ENCODE peak calls at places on chromosomes 13 and 19, in seven cellular contexts. One of them, this sample, is unnamed.

GRCh38 chr19:2181618-2181997 is 17.9 kb downstream of the DOT1L start:
- DNase-seq in neuronal stem cell: no peak
- DNase-seq in H1: no peak
- DNase-seq in mesenchymal stem cell: no peak
- DNase-seq in mesendoderm: no peak
- DNase-seq in IMR-90: no peak
- DNase-seq in H9: no peak
- DNase-seq in this sample: no peak

GRCh38 chr13:113920606-113921306 is 53.1 kb downstream of the C13orf46 start:
- DNase-seq in mesendoderm: no peak
- DNase-seq in mesenchymal stem cell: no peak
- DNase-seq in H1: no peak
- DNase-seq in H9: no peak
- DNase-seq in IMR-90: no peak
- DNase-seq in neuronal stem cell: no peak
- DNase-seq in this sample: no peak

GRCh38 chr19:32035611-32036010 is 309.8 kb upstream of the ZNF507 start:
- DNase-seq in mesenchymal stem cell: no peak
- DNase-seq in H1: no peak
- DNase-seq in neuronal stem cell: no peak
- DNase-seq in mesendoderm: no peak
- DNase-seq in IMR-90: no peak
- DNase-seq in H9: no peak
- DNase-seq in this sample: no peak

GRCh38 chr13:83845121-83845520 is 37.2 kb downstream of the SLITRK1 start:
- DNase-seq in IMR-90: peak; percentile 4
- DNase-seq in mesendoderm: no peak
- DNase-seq in neuronal stem cell: no peak
- DNase-seq in H9: no peak
- DNase-seq in H1: no peak
- DNase-seq in mesenchymal stem cell: no peak
- DNase-seq in this sample: no peak

GRCh38 chr13:113947321-113948033 is 26.4 kb downstream of the C13orf46 start:
- DNase-seq in H1: no peak
- DNase-seq in mesendoderm: peak; percentile 34
- DNase-seq in mesenchymal stem cell: peak; percentile 43
- DNase-seq in H9: peak; percentile 49
- DNase-seq in IMR-90: peak; percentile 43
- DNase-seq in neuronal stem cell: no peak
- DNase-seq in this sample: peak; percentile 19

GRCh38 chr13:51906581-51906980 is 44.8 kb downstream of the CCDC70 start:
- DNase-seq in neuronal stem cell: no peak
- DNase-seq in H9: peak; percentile 7
- DNase-seq in mesenchymal stem cell: no peak
- DNase-seq in H1: no peak
- DNase-seq in IMR-90: no peak
- DNase-seq in mesendoderm: no peak
- DNase-seq in this sample: no peak

GRCh38 chr13:99261040-99261439 is 2.9 kb upstream of the GPR18 start:
- DNase-seq in neuronal stem cell: no peak
- DNase-seq in H9: no peak
- DNase-seq in IMR-90: no peak
- DNase-seq in H1: no peak
- DNase-seq in mesendoderm: no peak
- DNase-seq in mesenchymal stem cell: no peak
- DNase-seq in this sample: no peak

GRCh38 chr19:5564930-5565329 is 2.8 kb downstream of the TINCR start:
- DNase-seq in IMR-90: no peak
- DNase-seq in mesenchymal stem cell: no peak
- DNase-seq in H9: no peak
- DNase-seq in mesendoderm: no peak
- DNase-seq in neuronal stem cell: no peak
- DNase-seq in H1: no peak
- DNase-seq in this sample: peak; percentile 57

GRCh38 chr19:41367848-41368301 is 3.9 kb upstream of the B9D2 start:
- DNase-seq in neuronal stem cell: no peak
- DNase-seq in H9: no peak
- DNase-seq in IMR-90: peak; percentile 96
- DNase-seq in mesenchymal stem cell: peak; percentile 90
- DNase-seq in mesendoderm: no peak
- DNase-seq in H1: no peak
- DNase-seq in this sample: peak; percentile 93

GRCh38 chr13:100827489-100828000 is 152.9 kb upstream of the TMTC4 start:
- DNase-seq in mesenchymal stem cell: no peak
- DNase-seq in H1: no peak
- DNase-seq in mesendoderm: no peak
- DNase-seq in neuronal stem cell: no peak
- DNase-seq in IMR-90: no peak
- DNase-seq in H9: no peak
- DNase-seq in this sample: no peak

GRCh38 chr19:39199025-39199424 is 2.3 kb downstream of the NCCRP1 start:
- DNase-seq in IMR-90: peak; percentile 63
- DNase-seq in H1: no peak
- DNase-seq in H9: peak; percentile 61
- DNase-seq in mesenchymal stem cell: peak; percentile 18
- DNase-seq in mesendoderm: no peak
- DNase-seq in neuronal stem cell: no peak
- DNase-seq in this sample: no peak

GRCh38 chr13:29546662-29547061 is 48.8 kb downstream of the SLC7A1 start:
- DNase-seq in neuronal stem cell: no peak
- DNase-seq in H1: no peak
- DNase-seq in IMR-90: no peak
- DNase-seq in H9: no peak
- DNase-seq in mesendoderm: no peak
- DNase-seq in mesenchymal stem cell: no peak
- DNase-seq in this sample: no peak

GRCh38 chr13:98416408-98416807 is 160.5 kb downstream of the STK24 start:
- DNase-seq in mesenchymal stem cell: no peak
- DNase-seq in H1: no peak
- DNase-seq in IMR-90: no peak
- DNase-seq in H9: no peak
- DNase-seq in mesendoderm: no peak
- DNase-seq in neuronal stem cell: no peak
- DNase-seq in this sample: peak; percentile 57

GRCh38 chr13:27868639-27869435 is 51.0 kb upstream of the PDX1 start:
- DNase-seq in neuronal stem cell: no peak
- DNase-seq in H9: no peak
- DNase-seq in mesenchymal stem cell: peak; percentile 11
- DNase-seq in H1: no peak
- DNase-seq in mesendoderm: peak; percentile 19
- DNase-seq in IMR-90: peak; percentile 5
- DNase-seq in this sample: peak; percentile 19

GRCh38 chr19:29259153-29259552 is 46.2 kb upstream of the UQCRFS1 start:
- DNase-seq in H1: no peak
- DNase-seq in mesendoderm: peak; percentile 55
- DNase-seq in mesenchymal stem cell: no peak
- DNase-seq in H9: peak; percentile 39
- DNase-seq in IMR-90: no peak
- DNase-seq in neuronal stem cell: no peak
- DNase-seq in this sample: peak; percentile 45

GRCh38 chr19:32068805-32069204 is 276.6 kb upstream of the ZNF507 start:
- DNase-seq in IMR-90: no peak
- DNase-seq in mesenchymal stem cell: no peak
- DNase-seq in H9: no peak
- DNase-seq in H1: no peak
- DNase-seq in neuronal stem cell: no peak
- DNase-seq in mesendoderm: no peak
- DNase-seq in this sample: no peak

GRCh38 chr13:45297456-45298205 is 43.4 kb downstream of the TPT1 start:
- DNase-seq in IMR-90: no peak
- DNase-seq in H1: no peak
- DNase-seq in H9: no peak
- DNase-seq in neuronal stem cell: no peak
- DNase-seq in mesenchymal stem cell: no peak
- DNase-seq in mesendoderm: no peak
- DNase-seq in this sample: no peak

GRCh38 chr13:99057310-99057975 is 79.6 kb upstream of the DOCK9 start:
- DNase-seq in IMR-90: peak; percentile 31
- DNase-seq in neuronal stem cell: no peak
- DNase-seq in H1: no peak
- DNase-seq in mesendoderm: no peak
- DNase-seq in H9: no peak
- DNase-seq in mesenchymal stem cell: peak; percentile 43
- DNase-seq in this sample: no peak

GRCh38 chr13:75740008-75740407 is 103.9 kb downstream of the LMO7 start:
- DNase-seq in mesendoderm: no peak
- DNase-seq in neuronal stem cell: no peak
- DNase-seq in H9: no peak
- DNase-seq in IMR-90: no peak
- DNase-seq in mesenchymal stem cell: no peak
- DNase-seq in H1: no peak
- DNase-seq in this sample: no peak

GRCh38 chr13:23107665-23108064 is 73.1 kb upstream of the SGCG start:
- DNase-seq in neuronal stem cell: no peak
- DNase-seq in IMR-90: no peak
- DNase-seq in mesendoderm: no peak
- DNase-seq in H1: no peak
- DNase-seq in mesenchymal stem cell: no peak
- DNase-seq in H9: no peak
- DNase-seq in this sample: no peak

GRCh38 chr13:100836696-100837095 is 162.1 kb upstream of the TMTC4 start:
- DNase-seq in IMR-90: no peak
- DNase-seq in H1: no peak
- DNase-seq in H9: no peak
- DNase-seq in neuronal stem cell: no peak
- DNase-seq in mesenchymal stem cell: no peak
- DNase-seq in mesendoderm: no peak
- DNase-seq in this sample: no peak

GRCh38 chr13:31045621-31046081 is 113.2 kb downstream of the TEX26 start:
- DNase-seq in mesendoderm: peak; percentile 90
- DNase-seq in H9: no peak
- DNase-seq in H1: no peak
- DNase-seq in neuronal stem cell: no peak
- DNase-seq in IMR-90: peak; percentile 97
- DNase-seq in mesenchymal stem cell: peak; percentile 100
- DNase-seq in this sample: peak; percentile 67

GRCh38 chr13:107458269-107458668 is 757.1 kb downstream of the LIG4 start:
- DNase-seq in neuronal stem cell: no peak
- DNase-seq in IMR-90: no peak
- DNase-seq in H1: no peak
- DNase-seq in mesendoderm: no peak
- DNase-seq in H9: no peak
- DNase-seq in mesenchymal stem cell: no peak
- DNase-seq in this sample: no peak

GRCh38 chr19:10442698-10443097 is 22.4 kb downstream of the PDE4A start:
- DNase-seq in mesendoderm: no peak
- DNase-seq in H9: no peak
- DNase-seq in mesenchymal stem cell: no peak
- DNase-seq in neuronal stem cell: no peak
- DNase-seq in H1: no peak
- DNase-seq in IMR-90: no peak
- DNase-seq in this sample: no peak

GRCh38 chr19:30686252-30686762 is 314.1 kb downstream of the ZNF536 start:
- DNase-seq in H9: no peak
- DNase-seq in IMR-90: no peak
- DNase-seq in neuronal stem cell: no peak
- DNase-seq in mesenchymal stem cell: no peak
- DNase-seq in H1: no peak
- DNase-seq in mesendoderm: no peak
- DNase-seq in this sample: no peak

DNA sequence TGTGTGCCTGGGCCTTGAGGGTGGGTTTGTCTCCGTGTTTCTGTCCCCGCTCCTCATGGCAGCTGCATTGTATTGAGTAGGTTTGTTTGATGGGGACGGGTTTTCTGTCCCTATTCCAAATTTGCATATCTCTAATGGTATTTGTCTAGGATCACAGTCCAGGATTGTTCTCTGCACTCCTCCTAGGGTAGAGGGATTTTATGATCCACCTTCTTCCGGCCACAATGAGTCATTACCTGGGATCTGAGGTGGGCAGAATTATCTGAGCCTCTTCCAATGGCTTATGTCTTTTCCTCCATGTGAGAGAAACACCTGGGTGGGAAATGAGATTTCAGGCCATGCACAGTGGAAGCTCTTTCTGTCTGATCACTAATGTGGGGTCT is 9.7 kb upstream of the LILRB3 start:
- DNase-seq in mesenchymal stem cell: no peak
- DNase-seq in H1: no peak
- DNase-seq in neuronal stem cell: no peak
- DNase-seq in H9: no peak
- DNase-seq in IMR-90: no peak
- DNase-seq in mesendoderm: no peak
- DNase-seq in this sample: no peak
- H3K23ac ChIP-seq in mesenchymal stem cell: no peak overlapping the region
- H3K23ac ChIP-seq in H1: no peak overlapping the region
- H3K23ac ChIP-seq in neuronal stem cell: no peak overlapping the region
- H3K23ac ChIP-seq in H9: no peak overlapping the region
- H3K23ac ChIP-seq in IMR-90: no peak overlapping the region
- H3K23ac ChIP-seq in mesendoderm: no peak overlapping the region
- H3K23ac ChIP-seq in this sample: no peak overlapping the region

GRCh38 chr19:44814132-44814470 is 5.2 kb downstream of the BCAM start:
- DNase-seq in H1: no peak
- DNase-seq in neuronal stem cell: no peak
- DNase-seq in mesendoderm: no peak
- DNase-seq in H9: no peak
- DNase-seq in IMR-90: no peak
- DNase-seq in mesenchymal stem cell: no peak
- DNase-seq in this sample: no peak

GRCh38 chr19:44816301-44816700 is 7.4 kb downstream of the BCAM start:
- DNase-seq in mesendoderm: no peak
- DNase-seq in mesenchymal stem cell: no peak
- DNase-seq in IMR-90: no peak
- DNase-seq in H1: no peak
- DNase-seq in H9: no peak
- DNase-seq in neuronal stem cell: no peak
- DNase-seq in this sample: no peak

GRCh38 chr19:44813331-44814131 is 4.6 kb downstream of the BCAM start:
- DNase-seq in H1: peak; percentile 59
- DNase-seq in mesendoderm: no peak
- DNase-seq in neuronal stem cell: no peak
- DNase-seq in mesenchymal stem cell: no peak
- DNase-seq in H9: peak; percentile 70
- DNase-seq in IMR-90: no peak
- DNase-seq in this sample: no peak

GRCh38 chr19:44812142-44812718 is 3.3 kb downstream of the BCAM start:
- DNase-seq in mesendoderm: no peak
- DNase-seq in IMR-90: no peak
- DNase-seq in mesenchymal stem cell: no peak
- DNase-seq in H1: no peak
- DNase-seq in neuronal stem cell: no peak
- DNase-seq in H9: no peak
- DNase-seq in this sample: no peak

GRCh38 chr19:44814517-44814916 is 5.6 kb downstream of the BCAM start:
- DNase-seq in mesendoderm: no peak
- DNase-seq in H9: no peak
- DNase-seq in IMR-90: no peak
- DNase-seq in neuronal stem cell: no peak
- DNase-seq in H1: no peak
- DNase-seq in mesenchymal stem cell: no peak
- DNase-seq in this sample: no peak
- H3K23ac ChIP-seq in mesendoderm: no peak overlapping the region
- H3K23ac ChIP-seq in H9: no peak overlapping the region
- H3K23ac ChIP-seq in IMR-90: no peak overlapping the region
- H3K23ac ChIP-seq in neuronal stem cell: peak overlapping the region; percentile 10
- H3K23ac ChIP-seq in H1: no peak overlapping the region
- H3K23ac ChIP-seq in mesenchymal stem cell: no peak overlapping the region
- H3K23ac ChIP-seq in this sample: no peak overlapping the region

GRCh38 chr13:90270231-90270630 is 1077.3 kb upstream of the MIR17HG start:
- DNase-seq in mesenchymal stem cell: no peak
- DNase-seq in mesendoderm: no peak
- DNase-seq in H9: no peak
- DNase-seq in IMR-90: no peak
- DNase-seq in H1: no peak
- DNase-seq in neuronal stem cell: no peak
- DNase-seq in this sample: no peak
- H3K23ac ChIP-seq in mesenchymal stem cell: no peak overlapping the region
- H3K23ac ChIP-seq in mesendoderm: no peak overlapping the region
- H3K23ac ChIP-seq in H9: no peak overlapping the region
- H3K23ac ChIP-seq in IMR-90: no peak overlapping the region
- H3K23ac ChIP-seq in H1: no peak overlapping the region
- H3K23ac ChIP-seq in neuronal stem cell: no peak overlapping the region
- H3K23ac ChIP-seq in this sample: no peak overlapping the region

GRCh38 chr19:4181053-4181508 is 1.3 kb downstream of the SIRT6 start:
- DNase-seq in neuronal stem cell: no peak
- DNase-seq in H1: no peak
- DNase-seq in H9: no peak
- DNase-seq in mesendoderm: no peak
- DNase-seq in mesenchymal stem cell: no peak
- DNase-seq in IMR-90: no peak
- DNase-seq in this sample: no peak
- H3K23ac ChIP-seq in neuronal stem cell: no peak overlapping the region
- H3K23ac ChIP-seq in H1: no peak overlapping the region
- H3K23ac ChIP-seq in H9: no peak overlapping the region
- H3K23ac ChIP-seq in mesendoderm: no peak overlapping the region
- H3K23ac ChIP-seq in mesenchymal stem cell: no peak overlapping the region
- H3K23ac ChIP-seq in IMR-90: no peak overlapping the region
- H3K23ac ChIP-seq in this sample: no peak overlapping the region

This sample was measured in trophoblast cell.